ENCODE peak calls at places on chromosomes 13 and 19, in nine cellular contexts. G is mammary epithelial cell; E is uterus; Z is neuronal stem cell; B is psoas muscle; U is CD8-positive, alpha-beta T cell; K is effector memory CD4-positive, alpha-beta T cell; V is mesendoderm; M is adrenal gland. N is an unnamed sample. For H3K4me1, the result is how much of the 10 kb centered on the place peaks cover.

GRCh38 chr19:44718441-44719261 is 19.7 kb downstream of the CEACAM16 start:
- DNase-seq in B (peak), E (peak), G (no peak), U (no peak), Z (peak), M (peak), V (peak), K (no peak), N (peak)

GRCh38 chr19:17259118-17259780 is 5.3 kb downstream of the USHBP1 start:
- DNase-seq in U (no peak), B (no peak), Z (no peak), E (no peak), K (no peak), V (peak), G (peak), M (no peak), N (no peak)

GRCh38 chr19:39362682-39363657 is 20.7 kb downstream of the SAMD4B start:
- DNase-seq in G (peak), Z (no peak), K (no peak), M (peak), V (no peak), B (no peak), E (no peak), U (no peak), N (no peak)

GRCh38 chr13:31962661-31963345 is 68.8 kb upstream of the FRY start:
- DNase-seq in U (no peak), M (no peak), B (no peak), E (no peak), K (no peak), V (no peak), G (no peak), Z (no peak), N (no peak)

GRCh38 chr19:7700128-7700470 is 1.8 kb downstream of the FCER2 start:
- DNase-seq in B (no peak), V (no peak), Z (no peak), M (no peak), G (no peak), E (no peak), K (no peak), U (no peak), N (no peak)

GRCh38 chr13:111546921-111547675 is 226.7 kb downstream of the TEX29 start:
- DNase-seq in U (no peak), M (no peak), Z (no peak), B (no peak), E (no peak), V (no peak), K (no peak), G (no peak), N (no peak)

GRCh38 chr13:41565221-41565620 is 107.9 kb downstream of the RGCC start:
- DNase-seq in V (no peak), M (no peak), G (no peak), K (no peak), B (no peak), U (no peak), E (no peak), Z (no peak), N (no peak)

GRCh38 chr13:78372581-78372980 is 230.8 kb downstream of the POU4F1 start:
- DNase-seq in E (no peak), U (no peak), G (no peak), Z (no peak), B (no peak), K (no peak), M (no peak), V (no peak), N (no peak)

GRCh38 chr13:52156724-52157251 is 2.6 kb downstream of the NEK3 start:
- DNase-seq in V (no peak), G (no peak), B (no peak), Z (no peak), U (no peak), E (no peak), M (no peak), K (no peak), N (no peak)

GRCh38 chr13:71149498-71150363 is 717.3 kb downstream of the DACH1 start:
- DNase-seq in G (no peak), E (no peak), K (no peak), M (no peak), B (no peak), Z (no peak), U (no peak), V (no peak), N (no peak)

GRCh38 chr13:40980466-40980865 is 38.6 kb downstream of the ELF1 start:
- DNase-seq in E (no peak), V (no peak), G (no peak), B (no peak), M (no peak), K (no peak), U (no peak), Z (no peak), N (no peak)

GRCh38 chr13:97855570-97855970 is 97.9 kb upstream of the IPO5 start:
- DNase-seq in V (peak), B (no peak), Z (peak), G (peak), M (peak), U (no peak), K (no peak), E (peak), N (no peak)

GRCh38 chr19:1467512-1468273 is 11.3 kb downstream of the C19orf25 start:
- DNase-seq in K (no peak), E (no peak), Z (no peak), B (peak), U (no peak), G (no peak), M (no peak), V (no peak), N (no peak)

GRCh38 chr13:65868106-65868505 is 1362.0 kb downstream of the PCDH9 start:
- DNase-seq in E (no peak), Z (no peak), K (no peak), M (no peak), V (no peak), U (no peak), B (no peak), G (no peak), N (no peak)

GRCh38 chr13:80030491-80030890 is 310.4 kb downstream of the SPRY2 start:
- DNase-seq in G (peak), Z (no peak), K (no peak), U (no peak), V (peak), M (peak), E (no peak), B (no peak), N (no peak)

GRCh38 chr13:77389617-77389984 is 62.7 kb upstream of the MYCBP2 start:
- DNase-seq in B (no peak), Z (no peak), E (no peak), M (no peak), V (no peak), K (no peak), U (no peak), G (no peak), N (no peak)

GRCh38 chr19:13094771-13095392 is 7.8 kb downstream of the LYL1 start:
- DNase-seq in V (peak), B (no peak), U (no peak), K (no peak), Z (no peak), M (no peak), G (no peak), E (no peak), N (no peak)

GRCh38 chr13:114212096-114212495 is 22.6 kb upstream of the CDC16 start:
- DNase-seq in V (peak), U (peak), K (no peak), Z (no peak), G (no peak), B (no peak), M (no peak), E (no peak), N (no peak)

GRCh38 chr13:61592489-61592888 is 176.8 kb upstream of the PCDH20 start:
- DNase-seq in B (no peak), M (no peak), V (peak), E (no peak), Z (no peak), K (no peak), U (no peak), G (no peak), N (no peak)

GRCh38 chr19:23392706-23393105 is 2.6 kb downstream of the ZNF91 start:
- DNase-seq in E (no peak), G (no peak), U (no peak), B (no peak), M (no peak), K (no peak), Z (no peak), V (peak), N (no peak)
- H3K27ac ChIP-seq in E (no peak), G (no peak), U (no peak), B (no peak), M (no peak), K (no peak), Z (no peak), V (no peak), N (no peak)

DNA sequence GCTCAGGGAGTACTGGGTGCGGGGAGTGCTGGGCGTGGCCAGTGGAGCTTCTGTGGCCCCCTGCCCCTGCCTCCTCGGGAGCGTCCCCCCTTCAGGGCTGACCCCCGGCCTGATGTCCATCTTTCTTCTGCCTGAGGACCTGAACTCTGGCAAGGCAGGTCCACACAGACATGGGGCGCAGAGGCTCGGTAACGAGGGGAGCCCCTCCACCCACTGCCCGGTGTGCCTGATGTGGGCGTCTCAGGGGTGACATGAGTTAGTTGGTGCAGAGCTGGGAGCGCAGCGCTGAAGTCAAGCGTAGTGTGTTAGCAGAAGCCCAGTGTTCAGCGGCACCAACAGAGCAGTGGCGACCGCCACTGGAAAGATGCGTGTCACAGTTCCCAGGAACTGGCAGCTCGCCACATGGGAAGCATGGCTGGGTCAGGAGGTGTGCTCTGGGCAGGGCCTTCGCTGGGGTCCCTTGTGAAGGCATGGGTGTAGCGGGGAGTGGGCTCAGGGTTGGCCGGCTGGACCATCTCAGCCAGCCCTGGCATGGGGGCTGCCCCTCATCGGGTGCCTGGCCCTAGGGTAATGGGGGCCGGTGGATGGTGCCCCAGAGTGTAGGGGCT is 11.5 kb downstream of the THOP1 start:
- DNase-seq in K (no peak), U (no peak), Z (no peak), G (no peak), E (no peak), B (no peak), V (no peak), M (no peak), N (no peak)
- H3K4me1 ChIP-seq in K (under half), U (under half), Z (under half), G (under half), E (under half), B (under half), V (under half), M (under half), N (under half)

GRCh38 chr19:53311897-53312296 is 21.7 kb upstream of the ZNF845 start:
- DNase-seq in Z (no peak), B (no peak), V (no peak), M (no peak), G (no peak), E (no peak), K (no peak), U (no peak), N (no peak)
- H3K27ac ChIP-seq in Z (no peak), B (no peak), V (no peak), M (no peak), G (no peak), E (no peak), K (no peak), U (no peak), N (no peak)

GRCh38 chr13:73058741-73059459 is at the start of gene KLF5:
- DNase-seq in M (peak), U (peak), K (peak), Z (peak), B (peak), E (peak), G (peak), V (peak), N (peak)
- H3K4me1 ChIP-seq in M (under half), U (under half), K (under half), Z (under half), B (under half), E (under half), G (under half), V (under half), N (under half)

GRCh38 chr19:4367781-4368127 is 24.4 kb downstream of the MPND start:
- DNase-seq in K (no peak), U (no peak), V (no peak), G (no peak), E (no peak), M (no peak), Z (no peak), B (no peak), N (no peak)

GRCh38 chr19:4367336-4367723 is 24.0 kb downstream of the MPND start:
- DNase-seq in G (no peak), M (no peak), V (no peak), Z (no peak), U (no peak), K (no peak), B (no peak), E (no peak), N (no peak)

GRCh38 chr19:4365791-4366665 is 22.7 kb downstream of the MPND start:
- DNase-seq in K (no peak), U (no peak), Z (no peak), G (no peak), E (no peak), V (no peak), M (no peak), B (no peak), N (no peak)

GRCh38 chr19:4365341-4365740 is 22.0 kb downstream of the MPND start:
- DNase-seq in E (no peak), U (no peak), G (no peak), B (no peak), K (no peak), Z (no peak), M (no peak), V (no peak), N (no peak)

GRCh38 chr19:4366666-4367335 is 23.4 kb downstream of the MPND start:
- DNase-seq in U (no peak), B (no peak), V (no peak), M (no peak), E (no peak), K (no peak), Z (no peak), G (no peak), N (no peak)
- H3K27ac ChIP-seq in U (no peak), B (no peak), V (no peak), M (peak), E (no peak), K (no peak), Z (no peak), G (no peak), N (no peak)

GRCh38 chr19:33808399-33808798 is 11.7 kb downstream of the KCTD15 start:
- DNase-seq in V (no peak), U (no peak), M (no peak), K (no peak), G (no peak), E (no peak), Z (no peak), B (peak), N (no peak)
- H3K4me1 ChIP-seq in V (under half), U (under half), M (under half), K (under half), G (under half), E (under half), Z (under half), B (under half), N (under half)

DNA sequence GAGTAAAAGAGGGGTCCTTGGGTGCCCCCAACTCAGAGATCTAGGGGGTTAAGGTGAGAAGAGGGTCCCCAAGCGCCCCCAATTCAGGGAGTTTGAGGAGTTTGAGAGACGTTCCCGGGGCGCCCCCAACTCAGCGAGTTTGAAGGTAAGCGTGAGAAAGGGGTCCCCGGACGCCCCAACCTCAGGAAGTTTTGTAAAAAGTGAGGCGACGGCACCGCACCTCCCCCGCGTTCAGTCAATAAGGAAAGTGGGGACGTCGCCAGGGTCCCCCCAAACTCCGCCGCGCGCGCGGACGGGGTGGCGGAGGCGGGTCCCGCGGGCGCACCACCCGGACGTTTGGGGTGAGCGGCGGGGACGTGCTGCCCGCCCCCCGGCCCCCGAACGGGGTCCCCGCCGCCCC is 353 bp downstream of the RFX2 start:
- DNase-seq in B (no peak), G (no peak), Z (no peak), E (peak), M (no peak), V (no peak), K (no peak), U (no peak), N (no peak)
- H3K27ac ChIP-seq in B (no peak), G (peak), Z (no peak), E (peak), M (peak), V (no peak), K (peak), U (peak), N (peak)

GRCh38 chr19:40605201-40605971 is 4.2 kb downstream of the LTBP4 start:
- DNase-seq in G (peak), Z (no peak), B (peak), M (peak), K (peak), V (peak), U (peak), E (peak), N (no peak)

GRCh38 chr19:40607311-40607871 is 6.2 kb downstream of the LTBP4 start:
- DNase-seq in U (no peak), B (no peak), G (no peak), Z (no peak), E (no peak), M (no peak), V (no peak), K (no peak), N (no peak)

GRCh38 chr19:40603719-40604646 is 2.8 kb downstream of the LTBP4 start:
- DNase-seq in K (peak), M (peak), B (peak), E (peak), U (peak), G (peak), V (peak), Z (peak), N (peak)

GRCh38 chr19:40603071-40603718 is 2.0 kb downstream of the LTBP4 start:
- DNase-seq in B (no peak), G (peak), U (no peak), V (peak), Z (no peak), K (no peak), M (no peak), E (no peak), N (no peak)

DNA sequence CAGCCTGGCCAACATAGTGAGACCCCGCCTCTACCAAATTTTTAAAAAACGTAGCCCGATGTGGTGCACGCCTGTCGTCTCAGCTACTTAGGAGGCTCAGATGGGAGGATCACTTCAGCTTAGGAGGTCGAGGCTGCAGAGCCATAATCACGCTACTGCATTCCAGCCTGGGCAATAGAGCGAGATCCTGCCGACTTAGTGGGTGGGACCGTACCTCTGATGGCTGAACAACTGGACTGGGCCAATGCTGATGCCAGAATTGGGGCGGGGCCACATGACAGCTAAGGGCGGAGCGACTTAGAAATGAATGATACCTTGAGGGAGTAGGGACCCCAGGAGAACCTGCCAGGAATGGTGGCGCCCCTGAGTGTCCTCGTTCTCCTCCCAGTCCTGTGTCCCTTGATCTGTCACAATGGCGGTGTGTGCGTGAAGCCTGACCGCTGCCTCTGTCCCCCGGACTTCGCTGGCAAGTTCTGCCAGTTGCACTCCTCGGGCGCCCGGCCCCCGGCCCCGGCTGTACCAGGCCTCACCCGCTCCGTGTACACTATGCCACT is 3.6 kb downstream of the LTBP4 start:
- DNase-seq in U (no peak), K (no peak), Z (no peak), M (no peak), G (peak), V (no peak), B (no peak), E (no peak), N (no peak)
- H3K4me1 ChIP-seq in U (half or more), K (half or more), Z (under half), M (half or more), G (half or more), V (under half), B (under half), E (under half), N (under half)

DNA sequence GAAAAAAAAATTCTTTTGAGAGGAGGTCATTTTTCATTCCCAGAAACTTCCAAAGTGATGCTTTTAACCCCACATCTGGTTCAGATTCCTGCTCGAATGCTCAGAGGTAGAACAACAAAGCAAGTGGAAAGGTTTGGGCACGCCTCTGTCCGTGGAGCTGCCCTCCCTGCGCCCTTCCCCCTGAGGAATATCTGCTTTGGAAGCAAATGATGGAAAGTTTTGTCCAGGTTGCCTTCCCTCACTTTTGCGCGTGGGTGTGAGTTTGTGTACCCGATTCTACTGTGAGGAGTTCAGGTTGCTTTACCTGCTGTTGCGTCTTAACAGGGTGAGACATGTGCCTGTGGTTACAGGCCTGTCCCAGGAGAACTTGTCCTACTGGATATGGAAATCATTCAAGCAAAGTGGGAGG is 110.2 kb downstream of the KLF5 start:
- DNase-seq in E (no peak), M (no peak), U (no peak), K (no peak), B (no peak), Z (no peak), V (no peak), G (peak), N (no peak)
- H3K27ac ChIP-seq in E (no peak), M (no peak), U (no peak), K (no peak), B (no peak), Z (no peak), V (no peak), G (peak), N (no peak)

DNA sequence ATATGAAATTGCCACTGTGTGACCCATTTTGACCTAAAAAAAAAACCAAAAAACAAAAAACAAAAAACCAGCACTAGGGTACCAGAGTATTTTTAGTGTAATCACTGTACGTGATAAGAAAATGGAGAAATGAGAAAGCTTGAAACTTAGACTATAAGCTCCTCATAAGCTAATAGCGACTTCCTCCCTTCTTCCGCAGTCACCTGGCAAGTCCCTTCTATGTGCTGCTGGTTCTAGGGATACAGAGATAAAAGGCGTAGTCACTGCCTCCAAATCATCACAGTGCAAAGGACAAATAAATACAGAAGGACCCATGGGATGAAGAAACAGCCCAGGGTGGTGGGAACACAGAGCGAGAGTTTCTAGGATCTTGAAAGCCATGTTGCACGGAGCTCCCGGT is 190.3 kb downstream of the TM9SF2 start:
- DNase-seq in K (no peak), Z (no peak), V (no peak), M (no peak), B (no peak), E (no peak), U (no peak), G (no peak), N (no peak)
- H3K4me1 ChIP-seq in K (under half), Z (half or more), V (under half), M (under half), B (under half), E (under half), U (under half), G (under half), N (under half)